ENCODE peak calls at places on chromosomes 7 and 10, in eight cellular contexts. G, S, L, A, E, T, M and Z are unnamed samples. For H3K36me3 and H3K27me3, the result is how much of the 10 kb centered on the place peaks cover.

GRCh38 chr7:100369105-100369504 is 4.2 kb upstream of the PILRA start:
- DNase-seq in T (peak), L (peak), G (peak), M (no peak), S (no peak), A (no peak), E (no peak), Z (peak)

GRCh38 chr7:73341877-73342276 is 13.9 kb downstream of the FKBP6 start:
- DNase-seq in T (no peak), G (no peak), M (peak), L (no peak), A (peak), E (no peak), S (no peak), Z (no peak)

GRCh38 chr10:103514244-103514643 is 20.7 kb downstream of the NEURL1 start:
- DNase-seq in L (no peak), S (no peak), E (no peak), M (no peak), G (peak), A (no peak), T (no peak), Z (no peak)

GRCh38 chr7:48887500-48887899 is 36.8 kb upstream of the CDC14C start:
- DNase-seq in L (no peak), M (no peak), E (no peak), A (peak), T (no peak), S (peak), G (no peak), Z (no peak)

GRCh38 chr7:87312215-87312865 is 33.1 kb upstream of the CROT start:
- DNase-seq in S (no peak), E (peak), G (no peak), T (peak), L (peak), M (peak), A (peak), Z (peak)

GRCh38 chr10:79404231-79404609 is 41.2 kb downstream of the ZCCHC24 start:
- DNase-seq in A (peak), S (no peak), G (peak), E (no peak), M (no peak), T (peak), L (peak), Z (no peak)

GRCh38 chr10:99784025-99784730 is 1.7 kb downstream of the ABCC2 start:
- DNase-seq in T (peak), L (no peak), E (no peak), M (peak), S (no peak), G (no peak), A (peak), Z (peak)

GRCh38 chr7:66575398-66575797 is 53.3 kb upstream of the KCTD7 start:
- DNase-seq in T (no peak), E (no peak), S (no peak), A (no peak), L (no peak), G (no peak), M (no peak), Z (no peak)

GRCh38 chr10:105973252-105973877 is 1191.1 kb downstream of the SORCS1 start:
- DNase-seq in E (no peak), A (no peak), S (no peak), G (no peak), M (no peak), L (no peak), T (no peak), Z (no peak)

GRCh38 chr7:38863609-38864291 is 45.2 kb downstream of the VPS41 start:
- DNase-seq in S (peak), E (no peak), L (peak), T (no peak), A (no peak), M (no peak), G (no peak), Z (peak)

GRCh38 chr10:101195921-101196320 is 33.3 kb downstream of the LBX1 start:
- DNase-seq in T (no peak), A (no peak), M (no peak), E (no peak), L (no peak), S (no peak), G (no peak), Z (no peak)

GRCh38 chr10:101227765-101228681 is 1.2 kb downstream of the LBX1 start:
- DNase-seq in L (no peak), T (no peak), S (no peak), E (no peak), A (no peak), G (no peak), M (no peak), Z (no peak)

GRCh38 chr7:81501220-81501619 is 268.6 kb downstream of the HGF start:
- DNase-seq in S (no peak), E (no peak), A (peak), T (no peak), M (peak), L (no peak), G (no peak), Z (no peak)

GRCh38 chr7:151851782-151852181 is 25.1 kb downstream of the PRKAG2 start:
- DNase-seq in S (no peak), A (no peak), E (no peak), M (no peak), G (peak), L (peak), T (no peak), Z (no peak)

GRCh38 chr7:101804642-101805401 is 12.6 kb upstream of the CUX1 start:
- DNase-seq in S (no peak), E (no peak), T (no peak), A (peak), G (no peak), M (no peak), L (peak), Z (peak)

GRCh38 chr7:69845721-69846495 is 247.6 kb downstream of the AUTS2 start:
- DNase-seq in M (no peak), A (peak), S (no peak), L (no peak), E (no peak), T (no peak), G (no peak), Z (no peak)

GRCh38 chr10:97578171-97578844 is 5.7 kb downstream of the ANKRD2 start:
- DNase-seq in G (no peak), A (no peak), M (no peak), S (no peak), T (no peak), L (no peak), E (no peak), Z (no peak)

GRCh38 chr7:46035166-46035565 is 114.1 kb upstream of the IGFBP3 start:
- DNase-seq in E (no peak), G (no peak), T (no peak), L (no peak), S (no peak), M (no peak), A (no peak), Z (no peak)

GRCh38 chr7:131581241-131582157 is 25.1 kb upstream of the PODXL start:
- DNase-seq in S (no peak), M (no peak), L (peak), T (peak), E (no peak), A (peak), G (no peak), Z (no peak)

GRCh38 chr10:97991875-97992274 is 38.5 kb downstream of the CRTAC1 start:
- DNase-seq in A (peak), T (no peak), S (no peak), E (peak), G (no peak), L (no peak), M (peak), Z (peak)

GRCh38 chr10:124906551-124907001 is 35.3 kb upstream of the ZRANB1 start:
- DNase-seq in L (no peak), E (no peak), M (peak), A (peak), S (no peak), G (no peak), T (no peak), Z (no peak)

GRCh38 chr7:94276797-94277196 is 117.9 kb upstream of the COL1A2 start:
- DNase-seq in G (no peak), T (no peak), E (peak), A (peak), L (no peak), S (no peak), M (no peak), Z (no peak)

GRCh38 chr7:4241791-4242190 is 440.3 kb upstream of the FOXK1 start:
- DNase-seq in T (no peak), S (no peak), M (no peak), L (no peak), G (no peak), E (peak), A (no peak), Z (no peak)

DNA sequence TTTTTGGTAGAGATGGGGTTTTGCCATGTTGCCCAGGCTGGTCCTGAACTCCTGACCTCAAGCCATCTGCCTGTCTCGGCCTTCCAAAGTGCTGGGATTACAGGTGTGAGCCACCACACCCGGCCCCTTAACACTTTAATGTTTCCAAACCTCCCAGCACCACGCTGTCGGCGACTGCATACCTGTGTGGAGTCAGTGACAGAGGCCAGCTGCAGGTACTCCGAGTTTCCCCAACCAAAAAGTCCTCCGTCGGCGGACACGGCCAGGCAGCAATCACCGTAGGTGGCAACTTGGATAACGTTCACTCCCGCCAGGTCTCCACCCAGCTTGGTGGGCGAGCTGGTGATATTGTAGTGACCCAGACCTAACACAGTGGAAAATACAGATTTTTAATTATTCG is 15.2 kb downstream of the RCC1L start:
- DNase-seq in L (no peak), G (no peak), M (no peak), A (no peak), E (no peak), S (no peak), T (no peak), Z (no peak)
- H3K36me3 ChIP-seq in L (half or more), G (half or more), M (half or more), A (under half), E (half or more), S (under half), T (half or more), Z (under half)

DNA sequence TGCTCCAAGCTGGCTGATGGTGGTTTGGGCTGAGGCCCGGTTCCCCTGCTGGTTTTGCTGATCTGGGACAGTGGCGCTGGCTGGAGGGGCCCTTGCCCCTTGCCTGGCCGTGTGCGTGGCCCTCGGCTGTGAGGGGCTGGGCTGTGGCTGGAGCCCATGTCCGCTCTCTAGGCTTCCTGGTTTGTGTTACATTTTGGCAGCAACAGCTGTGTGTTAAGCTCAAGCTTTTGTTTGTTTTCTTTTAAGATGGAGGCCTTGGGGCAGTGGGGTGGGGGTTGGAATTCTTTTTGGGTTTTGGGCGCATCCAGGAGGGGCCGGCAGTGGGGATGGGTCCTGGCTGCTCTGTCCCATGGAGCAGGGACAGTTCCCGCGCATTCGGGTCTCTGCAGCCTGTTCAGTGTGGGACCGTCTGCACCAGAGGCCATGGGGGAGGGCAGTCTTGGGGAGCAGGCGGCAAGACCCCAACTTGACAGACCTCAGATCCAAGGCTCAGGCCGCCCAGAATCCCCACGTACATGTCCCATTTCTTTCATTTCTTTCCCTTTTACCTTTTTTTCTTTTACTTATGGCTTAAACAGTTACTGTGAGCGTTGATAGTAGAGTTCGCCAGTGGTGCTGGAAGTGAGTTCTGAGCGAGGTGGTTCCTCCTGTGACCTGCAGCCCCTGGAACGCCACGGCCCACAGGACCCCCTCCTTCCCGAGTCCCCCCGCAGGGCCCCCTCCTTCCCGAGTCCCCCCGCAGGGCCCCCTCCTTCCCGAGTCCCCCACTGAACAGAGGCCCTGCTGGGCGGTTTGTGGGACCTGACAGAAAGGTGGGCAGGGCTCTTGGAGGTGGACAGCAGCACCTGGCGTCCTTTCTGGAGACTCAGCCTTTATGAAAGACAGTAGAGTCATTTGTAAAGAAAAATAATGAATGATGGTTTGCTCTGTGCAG is 75.3 kb downstream of the INPP5A start:
- DNase-seq in L (no peak), M (no peak), T (no peak), A (no peak), G (peak), S (no peak), E (no peak), Z (no peak)
- H3K27me3 ChIP-seq in L (under half), M (under half), T (under half), A (under half), G (under half), S (under half), E (under half), Z (under half)

GRCh38 chr7:80475383-80475782 is 36.5 kb downstream of the GNAT3 start:
- DNase-seq in A (peak), E (no peak), M (no peak), G (no peak), L (no peak), S (no peak), T (no peak), Z (no peak)
- H3K4me3 ChIP-seq in A (no peak), E (no peak), M (no peak), G (no peak), L (no peak), S (no peak), T (no peak), Z (no peak)

DNA sequence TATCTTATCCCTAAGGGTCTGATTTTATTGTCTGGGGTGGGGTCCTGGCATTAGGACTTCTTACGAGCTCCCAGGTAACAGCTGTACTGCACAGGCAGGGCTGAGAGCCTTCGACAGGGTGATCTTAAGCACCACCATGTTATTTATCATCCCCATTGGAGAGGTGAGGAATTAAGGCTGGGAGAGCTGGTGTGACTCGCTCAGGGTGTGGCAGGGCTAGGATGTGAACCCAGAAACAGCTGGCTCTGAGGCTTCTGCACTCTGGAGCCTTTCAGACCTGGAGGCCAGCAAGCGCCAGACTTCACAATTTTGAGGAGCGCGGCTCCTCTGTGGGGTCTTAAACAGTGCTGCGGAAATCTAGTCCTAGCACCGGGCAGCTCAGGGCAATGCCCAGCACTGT is 27.4 kb upstream of the NDST2 start:
- DNase-seq in L (no peak), G (no peak), M (no peak), S (no peak), E (no peak), T (no peak), A (peak), Z (no peak)
- H3K36me3 ChIP-seq in L (half or more), G (half or more), M (under half), S (under half), E (half or more), T (half or more), A (under half), Z (under half)

GRCh38 chr7:164882-165660 is 27.3 kb upstream of the FAM20C start:
- DNase-seq in S (no peak), E (no peak), G (peak), M (no peak), L (peak), T (no peak), A (no peak), Z (peak)
- H3K27me3 ChIP-seq in S (under half), E (under half), G (under half), M (under half), L (under half), T (under half), A (under half), Z (under half)